ENCODE peak calls at places on chromosomes 3 and 15, in seven cellular contexts. Y is MV-4-11; C is NCI-H460; O is activated T-cell treated with anti-CD3 and anti-CD28 coated beads, Interleukin-2, amount 50 U/mL, for 1 hour; F is nephron progenitor cell; U is NCI-H2081 treated with DMSO at 0.1 percent for 48 hours; L is A549. D is an unnamed sample.

GRCh38 chr15:99496302-99496629 is 69.5 kb upstream of the MEF2A start:
- DNase-seq in Y (no peak), C (no peak), O (no peak), F (no peak), U (no peak), L (no peak), D (no peak)

GRCh38 chr3:2300938-2301337 is 202.3 kb downstream of the CNTN4 start:
- DNase-seq in Y (no peak), C (no peak), O (no peak), F (no peak), U (no peak), L (no peak), D (no peak)

GRCh38 chr3:72492240-72492639 is 356.0 kb downstream of the SHQ1 start:
- DNase-seq in Y (no peak), C (no peak), O (no peak), F (no peak), U (no peak), L (no peak), D (no peak)

GRCh38 chr15:70342554-70343548 is 245.1 kb upstream of the TLE3 start:
- DNase-seq in Y (no peak), C (no peak), O (no peak), F (no peak), U (no peak), L (no peak), D (no peak)

GRCh38 chr3:89586256-89586655 is 478.8 kb downstream of the EPHA3 start:
- DNase-seq in Y (no peak), C (no peak), O (no peak), F (no peak), U (no peak), L (no peak), D (no peak)

GRCh38 chr15:67054676-67055075 is 10.7 kb upstream of the SMAD3 start:
- DNase-seq in Y (no peak), C (no peak), O (no peak), F (no peak), U (no peak), L (no peak), D (no peak)

GRCh38 chr3:66418432-66419052 is 82.3 kb downstream of the LRIG1 start:
- DNase-seq in Y (no peak), C (no peak), O (no peak), F (no peak), U (no peak), L (no peak), D (no peak)

GRCh38 chr3:134675726-134676252 is 25.0 kb upstream of the KY start:
- DNase-seq in Y (no peak), C (no peak), O (no peak), F (no peak), U (no peak), L (no peak), D (no peak)

GRCh38 chr3:57230006-57230405 is 2.5 kb downstream of the APPL1 start:
- DNase-seq in Y (no peak), C (no peak), O (no peak), F (no peak), U (no peak), L (no peak), D (no peak)

GRCh38 chr3:169699070-169699469 is 35.6 kb upstream of the MECOM start:
- DNase-seq in Y (no peak), C (no peak), O (no peak), F (no peak), U (no peak), L (no peak), D (no peak)

D was measured in B cell.